ENCODE peak calls at places on chromosome 14, in ten cellular contexts. I is ovary, L is heart left ventricle, Z is A549, G is lower leg skin, J is endothelial cell of umbilical vein, N is transverse colon, E is uterus, K is adrenal gland, H is IMR-90. F is an unnamed sample.

GRCh38 chr14:32078794-32079663 is 1.9 kb downstream of the ARHGAP5 start:
- DNase-seq in L (no peak), K (no peak), N (no peak), E (no peak), J (peak; percentile 33), I (no peak), G (no peak), Z (no peak), H (peak; percentile 31), F (peak; percentile 39)

GRCh38 chr14:79862045-79862444 is 349.3 kb downstream of the DIO2 start:
- DNase-seq in L (no peak), I (no peak), E (no peak), K (no peak), G (no peak), Z (no peak), J (no peak), H (no peak), N (no peak), F (no peak)

GRCh38 chr14:58942516-58942915 is 246.0 kb upstream of the DAAM1 start:
- DNase-seq in L (no peak), G (no peak), Z (no peak), H (peak; percentile 31), E (no peak), K (no peak), I (no peak), J (no peak), N (no peak), F (no peak)

GRCh38 chr14:73467377-73467776 is 9.0 kb upstream of the NUMB start:
- DNase-seq in G (no peak), L (no peak), I (no peak), N (no peak), H (peak; percentile 59), Z (no peak), E (no peak), J (no peak), K (peak; percentile 58), F (no peak)

GRCh38 chr14:68535404-68536024 is 257.4 kb downstream of the ZFP36L1 start:
- DNase-seq in Z (no peak), K (no peak), H (peak; percentile 95), G (no peak), N (no peak), J (no peak), E (no peak), I (no peak), L (no peak), F (no peak)

GRCh38 chr14:72706485-72706884 is 187.4 kb downstream of the DPF3 start:
- DNase-seq in N (no peak), H (no peak), L (no peak), K (no peak), I (no peak), G (no peak), J (no peak), Z (no peak), E (no peak), F (no peak)

GRCh38 chr14:93132472-93133065 is 16.8 kb upstream of the ITPK1 start:
- DNase-seq in E (no peak), I (no peak), K (peak; percentile 85), G (no peak), H (peak; percentile 22), L (no peak), N (no peak), J (peak; percentile 52), Z (peak; percentile 59), F (peak; percentile 60)

GRCh38 chr14:55323910-55324309 is 52.7 kb downstream of the FBXO34 start:
- DNase-seq in L (no peak), K (no peak), Z (no peak), G (no peak), N (no peak), I (no peak), J (no peak), E (no peak), H (no peak), F (peak; percentile 39)

GRCh38 chr14:73312697-73313096 is 75.4 kb downstream of the PAPLN start:
- DNase-seq in Z (no peak), J (no peak), E (no peak), H (no peak), K (no peak), N (no peak), I (no peak), L (no peak), G (no peak), F (no peak)

GRCh38 chr14:52918486-52918885 is 32.4 kb downstream of the FERMT2 start:
- DNase-seq in H (peak; percentile 81), K (no peak), J (peak; percentile 95), E (no peak), N (no peak), G (no peak), Z (no peak), I (no peak), L (no peak), F (no peak)

GRCh38 chr14:23557521-23557920 is 1.4 kb downstream of the THTPA start:
- DNase-seq in I (no peak), E (no peak), G (no peak), H (no peak), N (no peak), Z (no peak), L (no peak), J (no peak), K (no peak), F (no peak)
- TF ChIP-seq POLR2A in I (no peak), E (no peak), G (no peak), H (no peak), N (no peak), Z (no peak), L (no peak), J (no peak), K (no peak), F (no peak)

GRCh38 chr14:103716091-103716801 is 636 bp downstream of the ZFYVE21 start:
- DNase-seq in H (no peak), Z (peak; percentile 48), J (no peak), G (no peak), N (peak; percentile 60), E (peak; percentile 53), K (no peak), L (no peak), I (peak; percentile 68), F (peak; percentile 64)

GRCh38 chr14:103713304-103714062 is 1.8 kb downstream of the XRCC3 start:
- DNase-seq in J (no peak), N (no peak), G (no peak), E (no peak), H (no peak), I (no peak), L (no peak), K (no peak), Z (no peak), F (peak; percentile 52)

GRCh38 chr14:103714063-103714724 is 1.1 kb downstream of the XRCC3 start:
- DNase-seq in I (no peak), E (no peak), J (no peak), L (no peak), H (no peak), G (no peak), K (no peak), N (no peak), Z (no peak), F (no peak)

GRCh38 chr14:103716899-103717411 is 1.3 kb downstream of the ZFYVE21 start:
- DNase-seq in J (no peak), E (no peak), K (no peak), Z (no peak), H (no peak), L (no peak), G (no peak), N (no peak), I (no peak), F (no peak)

DNA sequence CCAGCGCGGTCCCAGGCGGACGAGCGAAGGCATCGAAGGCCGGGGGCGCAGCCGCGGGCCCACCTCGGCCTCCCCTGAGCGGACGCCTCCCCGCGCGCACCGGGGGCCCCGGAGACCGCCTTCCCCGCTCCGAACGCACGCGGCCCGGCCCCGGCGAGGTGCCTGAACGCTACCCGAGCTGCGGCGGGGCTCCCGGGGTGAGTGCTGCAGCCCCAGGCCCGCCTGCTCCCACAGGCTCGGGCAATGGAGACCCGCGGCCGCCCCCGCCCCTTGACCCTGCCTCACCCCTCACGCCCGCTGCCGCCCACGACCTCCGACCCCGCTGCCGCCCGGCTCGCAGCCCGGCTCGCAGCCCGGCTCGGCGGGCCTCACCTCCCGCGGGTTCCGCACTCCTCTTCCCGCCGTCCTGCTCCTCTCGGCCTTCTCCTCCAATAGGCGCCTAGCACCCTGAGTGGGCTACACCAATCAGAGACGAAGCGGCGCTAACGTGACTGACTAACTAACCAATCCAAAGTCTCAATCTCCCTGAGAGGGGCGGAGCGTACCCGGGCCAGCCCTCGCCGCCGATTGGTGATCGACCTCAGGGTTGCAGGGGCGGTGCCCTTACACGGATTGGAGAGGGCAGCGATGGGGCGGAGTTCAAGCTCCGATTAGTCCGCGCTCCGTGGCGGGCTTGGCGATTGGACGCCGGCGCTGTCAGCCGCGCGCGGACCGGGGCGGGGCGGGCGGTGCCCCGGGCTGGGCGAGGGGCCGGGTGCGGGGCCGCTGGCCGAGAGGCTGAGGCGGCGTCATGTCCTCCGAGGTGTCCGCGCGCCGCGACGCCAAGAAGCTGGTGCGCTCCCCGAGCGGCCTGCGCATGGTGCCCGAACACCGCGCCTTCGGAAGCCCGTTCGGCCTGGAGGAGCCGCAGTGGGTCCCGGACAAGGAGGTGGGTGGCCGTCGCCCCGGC is at the start of the genes XRCC3 and ZFYVE21:
- DNase-seq in H (peak; percentile 99), J (peak; percentile 100), G (peak; percentile 100), L (peak; percentile 100), K (peak; percentile 100), E (peak; percentile 100), I (peak; percentile 99), N (peak; percentile 100), Z (peak; percentile 100), F (peak; percentile 100)
- TF ChIP-seq POLR2A in H (peak; percentile 71), J (no peak), G (peak; percentile 54), L (peak; percentile 91), K (peak; percentile 61), E (peak; percentile 92), I (peak; percentile 80), N (peak; percentile 61), Z (peak; percentile 94), F (peak; percentile 91)

DNA sequence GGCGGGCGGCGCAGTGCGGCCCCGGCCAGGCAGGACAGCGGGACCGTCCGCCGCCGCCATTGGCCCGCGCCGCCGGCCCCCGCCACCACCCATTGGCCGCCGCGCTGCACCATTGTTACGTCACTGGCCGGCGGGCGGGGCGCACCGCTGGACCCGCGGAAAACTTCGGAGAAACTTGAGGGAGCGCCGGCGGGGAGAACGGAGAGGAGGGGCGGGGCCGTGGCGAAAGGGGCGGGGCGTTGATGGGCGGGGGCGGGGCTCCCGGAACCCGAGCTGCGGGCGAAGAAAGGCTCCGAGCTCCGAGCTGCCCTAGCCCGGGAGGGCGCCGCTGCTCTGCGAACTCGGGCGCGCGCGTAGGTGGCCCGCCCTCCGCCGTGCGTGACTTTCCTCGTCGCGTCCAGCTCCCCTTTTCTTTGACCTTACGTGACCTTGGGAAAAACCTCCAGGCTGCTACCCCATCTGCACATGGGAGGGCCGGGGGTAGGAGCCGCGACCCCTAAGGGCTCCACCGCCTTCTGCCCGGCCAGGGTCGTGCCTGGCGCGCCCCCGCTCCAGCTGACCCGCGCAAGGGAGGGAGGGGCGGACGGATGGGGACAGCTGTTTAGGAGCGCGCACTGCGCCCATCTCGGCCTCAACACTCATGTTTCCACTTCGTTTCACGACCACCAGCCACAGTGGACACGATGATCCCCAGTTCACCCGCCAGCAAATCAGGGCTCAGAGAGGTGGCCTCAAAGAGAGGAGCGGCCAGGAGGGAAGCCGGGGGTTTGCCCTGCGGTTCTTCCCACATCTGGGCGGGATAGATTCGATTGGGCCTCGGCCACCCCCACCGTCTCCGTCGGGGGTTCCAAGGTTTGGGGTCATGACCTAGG is at the start of gene ANKRD9:
- DNase-seq in Z (peak; percentile 92), L (peak; percentile 97), H (peak; percentile 89), G (peak; percentile 91), N (peak; percentile 97), E (peak; percentile 95), J (peak; percentile 94), K (peak; percentile 98), I (peak; percentile 96), F (peak; percentile 96)
- TF ChIP-seq POLR2A in Z (peak; percentile 31), L (peak; percentile 60), H (no peak), G (no peak), N (peak; percentile 82), E (peak; percentile 29), J (no peak), K (no peak), I (no peak), F (no peak)

GRCh38 chr14:105092912-105093425 is 27.7 kb upstream of the GPR132 start:
- DNase-seq in E (peak; percentile 79), H (peak; percentile 58), J (peak; percentile 35), G (no peak), N (peak; percentile 76), K (no peak), I (peak; percentile 76), L (peak; percentile 78), Z (peak; percentile 77), F (no peak)
- TF ChIP-seq POLR2A in E (peak; percentile 51), H (no peak), J (peak; percentile 48), G (no peak), N (no peak), K (no peak), I (peak; percentile 21), L (peak; percentile 46), Z (peak; percentile 33), F (no peak)